ENCODE peak calls at places on chromosomes 6 and 20, in nine cellular contexts. W is BE2C; Q is stimulated activated CD4-positive, alpha-beta T cell treated with anti-CD3 and anti-CD28 coated beads, Interleukin-12 subunit alpha, Interleukin-12 subunit beta, amount 100 ng/mL, for 48 hours; E is activated CD8-positive, alpha-beta T cell treated with anti-CD3 and anti-CD28 coated beads, Interleukin-2, amount 10 ng/mL, durations not matched to agents 7 days and 5 days; V is NCI-H1436; P is IMR-90; L is tibial artery; H is OCI-M1; T is germinal center. K is an unnamed sample.
A peak's percentile ranks its signal among the peaks of the same experiment; 100 is the strongest.

GRCh38 chr6:147869869-147870268 is 361.4 kb downstream of the SAMD5 start:
- DNase-seq in W (no peak), H (no peak), P (no peak), L (no peak), Q (no peak), T (no peak), E (no peak), V (no peak), K (no peak)

GRCh38 chr20:18276821-18277220 is 11.5 kb upstream of the ZNF133 start:
- DNase-seq in H (peak; percentile 83), Q (peak; percentile 43), T (peak; percentile 55), V (peak; percentile 74), E (peak; percentile 76), W (peak; percentile 73), L (no peak), P (peak; percentile 71), K (peak; percentile 67)

GRCh38 chr6:156695747-156696146 is 81.4 kb upstream of the ARID1B start:
- DNase-seq in W (no peak), V (no peak), H (no peak), Q (no peak), E (no peak), L (no peak), P (no peak), T (no peak), K (no peak)

GRCh38 chr6:166456360-166457156 is 73.8 kb upstream of the MPC1 start:
- DNase-seq in H (no peak), Q (no peak), P (peak; percentile 5), T (no peak), L (no peak), W (no peak), V (no peak), E (no peak), K (no peak)

GRCh38 chr6:153084393-153084792 is 46.7 kb downstream of the RGS17 start:
- DNase-seq in V (no peak), H (no peak), W (no peak), L (no peak), Q (no peak), P (peak; percentile 69), E (no peak), T (no peak), K (no peak)

GRCh38 chr6:104711371-104711770 is 148.3 kb downstream of the HACE1 start:
- DNase-seq in P (peak; percentile 51), W (no peak), E (no peak), Q (no peak), H (no peak), V (peak; percentile 29), T (no peak), L (no peak), K (no peak)

GRCh38 chr6:114049367-114049966 is 78.5 kb upstream of the HDAC2 start:
- DNase-seq in Q (no peak), V (no peak), W (no peak), E (no peak), T (no peak), L (no peak), H (no peak), P (peak; percentile 23), K (no peak)

GRCh38 chr20:8608470-8608869 is 460.4 kb upstream of the PLCB4 start:
- DNase-seq in Q (no peak), P (no peak), W (no peak), L (no peak), T (no peak), V (no peak), E (no peak), H (no peak), K (no peak)

GRCh38 chr20:44069203-44069931 is 117.6 kb downstream of the JPH2 start:
- DNase-seq in W (no peak), P (no peak), L (peak; percentile 28), T (no peak), V (no peak), E (peak; percentile 88), Q (peak; percentile 26), H (no peak), K (no peak)

GRCh38 chr20:610130-611046 is at the start of gene TCF15:
- DNase-seq in T (peak; percentile 74), P (no peak), W (peak; percentile 75), E (no peak), Q (no peak), V (no peak), L (no peak), H (peak; percentile 84), K (peak; percentile 84)

GRCh38 chr6:136037885-136038460 is 186.5 kb downstream of the PDE7B start:
- DNase-seq in P (peak; percentile 72), E (no peak), W (no peak), H (no peak), T (no peak), Q (no peak), L (no peak), V (no peak), K (no peak)

GRCh38 chr6:145736854-145737181 is 1.5 kb upstream of the EPM2A start:
- DNase-seq in W (no peak), V (no peak), T (no peak), H (peak; percentile 52), Q (no peak), P (peak; percentile 69), E (no peak), L (no peak), K (no peak)

GRCh38 chr6:32151131-32151884 is 431 bp downstream of the PRRT1 start:
- DNase-seq in T (no peak), P (no peak), Q (no peak), E (no peak), V (no peak), L (no peak), H (no peak), W (no peak), K (no peak)

GRCh38 chr6:16318538-16318937 is 80.2 kb downstream of the GMPR start:
- DNase-seq in E (peak; percentile 38), P (peak; percentile 90), V (no peak), H (no peak), Q (peak; percentile 21), T (no peak), L (peak; percentile 72), W (no peak), K (peak; percentile 18)

GRCh38 chr6:32603888-32604287 is 14.2 kb upstream of the HLA-DRB1 start:
- DNase-seq in T (no peak), H (peak; percentile 55), Q (no peak), W (no peak), V (no peak), P (no peak), E (no peak), L (no peak), K (no peak)

GRCh38 chr6:46215213-46215612 is 44.4 kb upstream of the ENPP5 start:
- DNase-seq in W (no peak), P (no peak), V (no peak), L (no peak), T (no peak), Q (no peak), H (no peak), E (no peak), K (no peak)